ENCODE peak calls at places on chromosomes 2 and 18, in eight cellular contexts. One of them, this sample, is unnamed.

GRCh38 chr2:40652155-40652554 is 200.3 kb upstream of the SLC8A1 start:
- DNase-seq in Calu3: no peak
- DNase-seq in heart left ventricle: no peak
- DNase-seq in bronchial epithelial cell: no peak
- DNase-seq in CD4-positive, alpha-beta T cell: no peak
- DNase-seq in Caco-2: no peak
- DNase-seq in CD8-positive, alpha-beta T cell: no peak
- DNase-seq in fibroblast of pulmonary artery: no peak
- DNase-seq in this sample: no peak

GRCh38 chr2:194090251-194090905 is 1566.6 kb upstream of the SLC39A10 start:
- DNase-seq in Calu3: no peak
- DNase-seq in fibroblast of pulmonary artery: no peak
- DNase-seq in bronchial epithelial cell: no peak
- DNase-seq in CD8-positive, alpha-beta T cell: no peak
- DNase-seq in heart left ventricle: no peak
- DNase-seq in CD4-positive, alpha-beta T cell: no peak
- DNase-seq in Caco-2: no peak
- DNase-seq in this sample: no peak

GRCh38 chr18:22550366-22550765 is 132.7 kb upstream of the CTAGE1 start:
- DNase-seq in CD8-positive, alpha-beta T cell: no peak
- DNase-seq in heart left ventricle: no peak
- DNase-seq in bronchial epithelial cell: peak
- DNase-seq in fibroblast of pulmonary artery: no peak
- DNase-seq in Calu3: no peak
- DNase-seq in Caco-2: no peak
- DNase-seq in CD4-positive, alpha-beta T cell: no peak
- DNase-seq in this sample: no peak

GRCh38 chr2:75565523-75566449 is 5.0 kb upstream of the EVA1A start:
- DNase-seq in Calu3: no peak
- DNase-seq in fibroblast of pulmonary artery: no peak
- DNase-seq in Caco-2: no peak
- DNase-seq in CD4-positive, alpha-beta T cell: no peak
- DNase-seq in heart left ventricle: no peak
- DNase-seq in bronchial epithelial cell: peak
- DNase-seq in CD8-positive, alpha-beta T cell: no peak
- DNase-seq in this sample: no peak

GRCh38 chr2:236663671-236664101 is 94.1 kb downstream of the ACKR3 start:
- DNase-seq in fibroblast of pulmonary artery: peak
- DNase-seq in bronchial epithelial cell: peak
- DNase-seq in CD8-positive, alpha-beta T cell: no peak
- DNase-seq in heart left ventricle: peak
- DNase-seq in Caco-2: no peak
- DNase-seq in CD4-positive, alpha-beta T cell: no peak
- DNase-seq in Calu3: no peak
- DNase-seq in this sample: no peak

GRCh38 chr2:9480157-9480556 is 5.8 kb downstream of the IAH1 start:
- DNase-seq in bronchial epithelial cell: no peak
- DNase-seq in Caco-2: no peak
- DNase-seq in fibroblast of pulmonary artery: no peak
- DNase-seq in CD4-positive, alpha-beta T cell: no peak
- DNase-seq in Calu3: no peak
- DNase-seq in heart left ventricle: no peak
- DNase-seq in CD8-positive, alpha-beta T cell: no peak
- DNase-seq in this sample: no peak

GRCh38 chr2:12982149-12982584 is 265.4 kb downstream of the TRIB2 start:
- DNase-seq in fibroblast of pulmonary artery: peak
- DNase-seq in CD8-positive, alpha-beta T cell: no peak
- DNase-seq in heart left ventricle: no peak
- DNase-seq in Caco-2: no peak
- DNase-seq in CD4-positive, alpha-beta T cell: no peak
- DNase-seq in bronchial epithelial cell: peak
- DNase-seq in Calu3: no peak
- DNase-seq in this sample: no peak

GRCh38 chr2:3179208-3179607 is 198.4 kb downstream of the EIPR1 start:
- DNase-seq in CD8-positive, alpha-beta T cell: no peak
- DNase-seq in fibroblast of pulmonary artery: no peak
- DNase-seq in Caco-2: no peak
- DNase-seq in bronchial epithelial cell: no peak
- DNase-seq in Calu3: no peak
- DNase-seq in CD4-positive, alpha-beta T cell: no peak
- DNase-seq in heart left ventricle: no peak
- DNase-seq in this sample: no peak

GRCh38 chr2:3267549-3267867 is 110.1 kb downstream of the EIPR1 start:
- DNase-seq in Caco-2: no peak
- DNase-seq in CD8-positive, alpha-beta T cell: no peak
- DNase-seq in bronchial epithelial cell: no peak
- DNase-seq in heart left ventricle: no peak
- DNase-seq in fibroblast of pulmonary artery: no peak
- DNase-seq in Calu3: no peak
- DNase-seq in CD4-positive, alpha-beta T cell: no peak
- DNase-seq in this sample: no peak

GRCh38 chr2:219876931-219877330 is 249.5 kb downstream of the SLC4A3 start:
- DNase-seq in heart left ventricle: no peak
- DNase-seq in CD8-positive, alpha-beta T cell: no peak
- DNase-seq in CD4-positive, alpha-beta T cell: no peak
- DNase-seq in bronchial epithelial cell: no peak
- DNase-seq in fibroblast of pulmonary artery: no peak
- DNase-seq in Calu3: no peak
- DNase-seq in Caco-2: no peak
- DNase-seq in this sample: no peak

GRCh38 chr18:63177822-63178525 is 141.6 kb downstream of the BCL2 start:
- DNase-seq in heart left ventricle: peak
- DNase-seq in fibroblast of pulmonary artery: no peak
- DNase-seq in bronchial epithelial cell: no peak
- DNase-seq in Caco-2: no peak
- DNase-seq in CD4-positive, alpha-beta T cell: no peak
- DNase-seq in CD8-positive, alpha-beta T cell: no peak
- DNase-seq in Calu3: no peak
- DNase-seq in this sample: no peak

GRCh38 chr2:216139884-216140283 is 30.7 kb downstream of the XRCC5 start:
- DNase-seq in heart left ventricle: no peak
- DNase-seq in Caco-2: peak
- DNase-seq in fibroblast of pulmonary artery: peak
- DNase-seq in Calu3: peak
- DNase-seq in bronchial epithelial cell: peak
- DNase-seq in CD4-positive, alpha-beta T cell: peak
- DNase-seq in CD8-positive, alpha-beta T cell: no peak
- DNase-seq in this sample: peak

GRCh38 chr2:238096311-238097011 is 3.7 kb upstream of the ESPNL start:
- DNase-seq in heart left ventricle: no peak
- DNase-seq in fibroblast of pulmonary artery: no peak
- DNase-seq in Caco-2: no peak
- DNase-seq in CD4-positive, alpha-beta T cell: no peak
- DNase-seq in CD8-positive, alpha-beta T cell: no peak
- DNase-seq in Calu3: no peak
- DNase-seq in bronchial epithelial cell: peak
- DNase-seq in this sample: no peak

GRCh38 chr2:218186355-218186766 is 19.6 kb upstream of the CXCR1 start:
- DNase-seq in bronchial epithelial cell: peak
- DNase-seq in Caco-2: peak
- DNase-seq in fibroblast of pulmonary artery: peak
- DNase-seq in Calu3: peak
- DNase-seq in CD8-positive, alpha-beta T cell: peak
- DNase-seq in CD4-positive, alpha-beta T cell: peak
- DNase-seq in heart left ventricle: peak
- DNase-seq in this sample: peak

GRCh38 chr18:22186484-22186971 is 17.1 kb downstream of the GATA6 start:
- DNase-seq in heart left ventricle: no peak
- DNase-seq in bronchial epithelial cell: peak
- DNase-seq in CD4-positive, alpha-beta T cell: no peak
- DNase-seq in Calu3: no peak
- DNase-seq in CD8-positive, alpha-beta T cell: no peak
- DNase-seq in fibroblast of pulmonary artery: no peak
- DNase-seq in Caco-2: no peak
- DNase-seq in this sample: no peak

GRCh38 chr2:64852771-64853241 is 136.4 kb upstream of the SLC1A4 start:
- DNase-seq in CD4-positive, alpha-beta T cell: no peak
- DNase-seq in heart left ventricle: no peak
- DNase-seq in fibroblast of pulmonary artery: no peak
- DNase-seq in bronchial epithelial cell: no peak
- DNase-seq in Calu3: no peak
- DNase-seq in Caco-2: no peak
- DNase-seq in CD8-positive, alpha-beta T cell: no peak
- DNase-seq in this sample: no peak

GRCh38 chr18:23578891-23579653 is 7.2 kb downstream of the NPC1 start:
- DNase-seq in fibroblast of pulmonary artery: peak
- DNase-seq in CD4-positive, alpha-beta T cell: no peak
- DNase-seq in heart left ventricle: no peak
- DNase-seq in Calu3: no peak
- DNase-seq in CD8-positive, alpha-beta T cell: no peak
- DNase-seq in bronchial epithelial cell: peak
- DNase-seq in Caco-2: no peak
- DNase-seq in this sample: no peak

GRCh38 chr2:231104115-231104713 is 20.6 kb downstream of the HTR2B start:
- DNase-seq in Caco-2: peak
- DNase-seq in CD8-positive, alpha-beta T cell: peak
- DNase-seq in heart left ventricle: peak
- DNase-seq in CD4-positive, alpha-beta T cell: peak
- DNase-seq in bronchial epithelial cell: peak
- DNase-seq in fibroblast of pulmonary artery: peak
- DNase-seq in Calu3: peak
- DNase-seq in this sample: peak

GRCh38 chr2:150135223-150135883 is 352.1 kb downstream of the RND3 start:
- DNase-seq in bronchial epithelial cell: no peak
- DNase-seq in CD8-positive, alpha-beta T cell: no peak
- DNase-seq in Caco-2: peak
- DNase-seq in fibroblast of pulmonary artery: no peak
- DNase-seq in heart left ventricle: no peak
- DNase-seq in CD4-positive, alpha-beta T cell: no peak
- DNase-seq in Calu3: peak
- DNase-seq in this sample: no peak

GRCh38 chr18:48805826-48806535 is 144.8 kb downstream of the SMAD7 start:
- DNase-seq in fibroblast of pulmonary artery: no peak
- DNase-seq in heart left ventricle: peak
- DNase-seq in CD4-positive, alpha-beta T cell: no peak
- DNase-seq in CD8-positive, alpha-beta T cell: no peak
- DNase-seq in bronchial epithelial cell: no peak
- DNase-seq in Caco-2: no peak
- DNase-seq in Calu3: no peak
- DNase-seq in this sample: no peak

GRCh38 chr18:8835556-8835955 is 130.2 kb downstream of the MTCL1 start:
- DNase-seq in fibroblast of pulmonary artery: peak
- DNase-seq in bronchial epithelial cell: peak
- DNase-seq in CD8-positive, alpha-beta T cell: no peak
- DNase-seq in heart left ventricle: no peak
- DNase-seq in CD4-positive, alpha-beta T cell: no peak
- DNase-seq in Caco-2: no peak
- DNase-seq in Calu3: no peak
- DNase-seq in this sample: no peak

GRCh38 chr2:9228088-9228751 is 21.6 kb downstream of the ASAP2 start:
- DNase-seq in CD8-positive, alpha-beta T cell: no peak
- DNase-seq in bronchial epithelial cell: peak
- DNase-seq in Calu3: no peak
- DNase-seq in Caco-2: no peak
- DNase-seq in fibroblast of pulmonary artery: peak
- DNase-seq in CD4-positive, alpha-beta T cell: no peak
- DNase-seq in heart left ventricle: no peak
- DNase-seq in this sample: no peak

GRCh38 chr18:35024965-35025364 is 16.2 kb upstream of the MAPRE2 start:
- DNase-seq in heart left ventricle: peak
- DNase-seq in bronchial epithelial cell: peak
- DNase-seq in CD4-positive, alpha-beta T cell: no peak
- DNase-seq in CD8-positive, alpha-beta T cell: no peak
- DNase-seq in Caco-2: no peak
- DNase-seq in fibroblast of pulmonary artery: peak
- DNase-seq in Calu3: no peak
- DNase-seq in this sample: no peak

GRCh38 chr2:196314157-196314556 is 142.8 kb upstream of the STK17B start:
- DNase-seq in CD4-positive, alpha-beta T cell: no peak
- DNase-seq in Caco-2: no peak
- DNase-seq in CD8-positive, alpha-beta T cell: no peak
- DNase-seq in Calu3: no peak
- DNase-seq in fibroblast of pulmonary artery: no peak
- DNase-seq in bronchial epithelial cell: no peak
- DNase-seq in heart left ventricle: no peak
- DNase-seq in this sample: no peak

GRCh38 chr2:186612555-186613440 is 22.9 kb downstream of the ITGAV start:
- DNase-seq in fibroblast of pulmonary artery: no peak
- DNase-seq in Caco-2: no peak
- DNase-seq in CD4-positive, alpha-beta T cell: no peak
- DNase-seq in bronchial epithelial cell: no peak
- DNase-seq in Calu3: no peak
- DNase-seq in heart left ventricle: no peak
- DNase-seq in CD8-positive, alpha-beta T cell: no peak
- DNase-seq in this sample: no peak

DNA sequence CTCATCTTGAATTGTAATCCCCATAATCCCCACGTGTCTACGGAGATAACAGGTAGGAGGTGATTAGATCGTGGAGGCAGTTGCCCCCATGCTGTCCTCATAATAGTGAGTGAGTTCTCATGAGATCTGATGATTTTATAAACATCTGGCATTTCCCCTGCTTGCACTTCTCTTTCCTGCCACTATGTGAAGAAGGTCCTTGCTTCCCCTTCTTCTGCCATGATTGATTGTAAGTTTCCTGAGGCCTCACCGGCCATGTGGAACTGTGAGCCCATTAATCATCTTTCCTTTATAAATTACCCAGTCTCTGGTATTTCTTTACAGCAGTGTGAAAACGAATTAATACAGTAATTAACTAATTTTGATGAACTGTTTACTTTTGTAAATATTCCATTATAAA is 582.5 kb downstream of the TSN start:
- DNase-seq in fibroblast of pulmonary artery: no peak
- DNase-seq in bronchial epithelial cell: no peak
- DNase-seq in Calu3: no peak
- DNase-seq in CD8-positive, alpha-beta T cell: no peak
- DNase-seq in heart left ventricle: no peak
- DNase-seq in Caco-2: no peak
- DNase-seq in CD4-positive, alpha-beta T cell: no peak
- DNase-seq in this sample: no peak
- TF ChIP-seq CTCF in fibroblast of pulmonary artery: no peak
- TF ChIP-seq CTCF in bronchial epithelial cell: no peak
- TF ChIP-seq CTCF in Calu3: no peak
- TF ChIP-seq CTCF in CD8-positive, alpha-beta T cell: no peak
- TF ChIP-seq CTCF in heart left ventricle: no peak
- TF ChIP-seq CTCF in Caco-2: no peak
- TF ChIP-seq CTCF in CD4-positive, alpha-beta T cell: no peak
- TF ChIP-seq CTCF in this sample: no peak

GRCh38 chr2:136932700-136933099 is 167.4 kb downstream of the THSD7B start:
- DNase-seq in CD4-positive, alpha-beta T cell: no peak
- DNase-seq in fibroblast of pulmonary artery: no peak
- DNase-seq in bronchial epithelial cell: peak
- DNase-seq in heart left ventricle: no peak
- DNase-seq in Calu3: peak
- DNase-seq in CD8-positive, alpha-beta T cell: no peak
- DNase-seq in Caco-2: peak
- DNase-seq in this sample: peak
- TF ChIP-seq CTCF in CD4-positive, alpha-beta T cell: no peak
- TF ChIP-seq CTCF in fibroblast of pulmonary artery: peak
- TF ChIP-seq CTCF in bronchial epithelial cell: peak
- TF ChIP-seq CTCF in heart left ventricle: peak
- TF ChIP-seq CTCF in Calu3: peak
- TF ChIP-seq CTCF in CD8-positive, alpha-beta T cell: no peak
- TF ChIP-seq CTCF in Caco-2: peak
- TF ChIP-seq CTCF in this sample: peak

GRCh38 chr2:66445781-66446177 is 10.9 kb downstream of the MEIS1 start:
- DNase-seq in bronchial epithelial cell: no peak
- DNase-seq in CD4-positive, alpha-beta T cell: no peak
- DNase-seq in Calu3: no peak
- DNase-seq in heart left ventricle: peak
- DNase-seq in fibroblast of pulmonary artery: no peak
- DNase-seq in CD8-positive, alpha-beta T cell: no peak
- DNase-seq in Caco-2: no peak
- DNase-seq in this sample: no peak
- TF ChIP-seq CTCF in bronchial epithelial cell: no peak
- TF ChIP-seq CTCF in CD4-positive, alpha-beta T cell: no peak
- TF ChIP-seq CTCF in Calu3: no peak
- TF ChIP-seq CTCF in heart left ventricle: no peak
- TF ChIP-seq CTCF in fibroblast of pulmonary artery: no peak
- TF ChIP-seq CTCF in CD8-positive, alpha-beta T cell: no peak
- TF ChIP-seq CTCF in Caco-2: no peak
- TF ChIP-seq CTCF in this sample: no peak

GRCh38 chr2:72713857-72714256 is 112.0 kb downstream of the EXOC6B start:
- DNase-seq in heart left ventricle: no peak
- DNase-seq in Caco-2: peak
- DNase-seq in fibroblast of pulmonary artery: no peak
- DNase-seq in CD8-positive, alpha-beta T cell: no peak
- DNase-seq in Calu3: no peak
- DNase-seq in bronchial epithelial cell: no peak
- DNase-seq in CD4-positive, alpha-beta T cell: no peak
- DNase-seq in this sample: no peak
- TF ChIP-seq CTCF in heart left ventricle: peak
- TF ChIP-seq CTCF in Caco-2: peak
- TF ChIP-seq CTCF in fibroblast of pulmonary artery: peak
- TF ChIP-seq CTCF in CD8-positive, alpha-beta T cell: no peak
- TF ChIP-seq CTCF in Calu3: peak
- TF ChIP-seq CTCF in bronchial epithelial cell: no peak
- TF ChIP-seq CTCF in CD4-positive, alpha-beta T cell: no peak
- TF ChIP-seq CTCF in this sample: no peak

This sample was measured in GM12865.